ENCODE peak calls at places on chromosomes 7 and 10, in eight cellular contexts. One of them, this sample, is unnamed.
A peak's percentile ranks its signal among the peaks of the same experiment; 100 is the strongest.

GRCh38 chr10:132110713-132111112 is 45.0 kb downstream of the JAKMIP3 start:
- DNase-seq in retinal pigment epithelial cell: no peak
- DNase-seq in iris pigment epithelial cell: no peak
- DNase-seq in activated CD4-positive, alpha-beta T cell treated with anti-CD3 and anti-CD28 coated beads, Interleukin-2, amount 50 U/mL, for 48 hours: no peak
- DNase-seq in RWPE1: no peak
- DNase-seq in nephron progenitor cell: no peak
- DNase-seq in SW480: no peak
- DNase-seq in GM03348: no peak
- DNase-seq in this sample: no peak

GRCh38 chr7:20330797-20331230 is at the start of gene ITGB8:
- DNase-seq in SW480: peak; percentile 82
- DNase-seq in retinal pigment epithelial cell: no peak
- DNase-seq in nephron progenitor cell: peak; percentile 71
- DNase-seq in iris pigment epithelial cell: no peak
- DNase-seq in RWPE1: peak; percentile 46
- DNase-seq in GM03348: peak; percentile 64
- DNase-seq in activated CD4-positive, alpha-beta T cell treated with anti-CD3 and anti-CD28 coated beads, Interleukin-2, amount 50 U/mL, for 48 hours: no peak
- DNase-seq in this sample: no peak

GRCh38 chr7:32879460-32879859 is 12.1 kb downstream of the KBTBD2 start:
- DNase-seq in SW480: no peak
- DNase-seq in nephron progenitor cell: no peak
- DNase-seq in iris pigment epithelial cell: peak; percentile 12
- DNase-seq in RWPE1: no peak
- DNase-seq in activated CD4-positive, alpha-beta T cell treated with anti-CD3 and anti-CD28 coated beads, Interleukin-2, amount 50 U/mL, for 48 hours: no peak
- DNase-seq in retinal pigment epithelial cell: no peak
- DNase-seq in GM03348: no peak
- DNase-seq in this sample: peak; percentile 31

GRCh38 chr7:63057265-63057664 is 941.4 kb upstream of the ZNF722 start:
- DNase-seq in GM03348: no peak
- DNase-seq in iris pigment epithelial cell: no peak
- DNase-seq in retinal pigment epithelial cell: no peak
- DNase-seq in nephron progenitor cell: no peak
- DNase-seq in SW480: no peak
- DNase-seq in activated CD4-positive, alpha-beta T cell treated with anti-CD3 and anti-CD28 coated beads, Interleukin-2, amount 50 U/mL, for 48 hours: no peak
- DNase-seq in RWPE1: no peak
- DNase-seq in this sample: no peak

GRCh38 chr7:87216701-87217508 is 2.6 kb downstream of the TMEM243 start:
- DNase-seq in GM03348: no peak
- DNase-seq in RWPE1: no peak
- DNase-seq in nephron progenitor cell: no peak
- DNase-seq in iris pigment epithelial cell: no peak
- DNase-seq in retinal pigment epithelial cell: no peak
- DNase-seq in SW480: no peak
- DNase-seq in activated CD4-positive, alpha-beta T cell treated with anti-CD3 and anti-CD28 coated beads, Interleukin-2, amount 50 U/mL, for 48 hours: peak; percentile 58
- DNase-seq in this sample: no peak

GRCh38 chr10:368579-369255 is 233.5 kb downstream of the ZMYND11 start:
- DNase-seq in GM03348: no peak
- DNase-seq in retinal pigment epithelial cell: no peak
- DNase-seq in activated CD4-positive, alpha-beta T cell treated with anti-CD3 and anti-CD28 coated beads, Interleukin-2, amount 50 U/mL, for 48 hours: no peak
- DNase-seq in RWPE1: no peak
- DNase-seq in iris pigment epithelial cell: no peak
- DNase-seq in nephron progenitor cell: no peak
- DNase-seq in SW480: no peak
- DNase-seq in this sample: no peak

GRCh38 chr10:114374141-114374791 is 30.0 kb downstream of the AFAP1L2 start:
- DNase-seq in RWPE1: no peak
- DNase-seq in retinal pigment epithelial cell: no peak
- DNase-seq in iris pigment epithelial cell: no peak
- DNase-seq in SW480: no peak
- DNase-seq in nephron progenitor cell: no peak
- DNase-seq in activated CD4-positive, alpha-beta T cell treated with anti-CD3 and anti-CD28 coated beads, Interleukin-2, amount 50 U/mL, for 48 hours: no peak
- DNase-seq in GM03348: no peak
- DNase-seq in this sample: no peak

GRCh38 chr10:58189269-58189668 is 78.4 kb downstream of the IPMK start:
- DNase-seq in retinal pigment epithelial cell: no peak
- DNase-seq in iris pigment epithelial cell: peak; percentile 92
- DNase-seq in GM03348: peak; percentile 5
- DNase-seq in SW480: no peak
- DNase-seq in RWPE1: peak; percentile 8
- DNase-seq in activated CD4-positive, alpha-beta T cell treated with anti-CD3 and anti-CD28 coated beads, Interleukin-2, amount 50 U/mL, for 48 hours: no peak
- DNase-seq in nephron progenitor cell: peak; percentile 10
- DNase-seq in this sample: peak; percentile 2

GRCh38 chr7:55063633-55064032 is 44.8 kb downstream of the EGFR start:
- DNase-seq in iris pigment epithelial cell: peak; percentile 78
- DNase-seq in retinal pigment epithelial cell: no peak
- DNase-seq in GM03348: no peak
- DNase-seq in RWPE1: no peak
- DNase-seq in SW480: no peak
- DNase-seq in activated CD4-positive, alpha-beta T cell treated with anti-CD3 and anti-CD28 coated beads, Interleukin-2, amount 50 U/mL, for 48 hours: no peak
- DNase-seq in nephron progenitor cell: no peak
- DNase-seq in this sample: peak; percentile 61

GRCh38 chr10:97318772-97319651 is at the start of gene FRAT1:
- DNase-seq in iris pigment epithelial cell: peak; percentile 90
- DNase-seq in activated CD4-positive, alpha-beta T cell treated with anti-CD3 and anti-CD28 coated beads, Interleukin-2, amount 50 U/mL, for 48 hours: peak; percentile 92
- DNase-seq in nephron progenitor cell: peak; percentile 94
- DNase-seq in retinal pigment epithelial cell: peak; percentile 66
- DNase-seq in SW480: peak; percentile 84
- DNase-seq in GM03348: peak; percentile 90
- DNase-seq in RWPE1: peak; percentile 91
- DNase-seq in this sample: peak; percentile 89

GRCh38 chr10:131814567-131815290 is 86.1 kb upstream of the PPP2R2D start:
- DNase-seq in nephron progenitor cell: no peak
- DNase-seq in RWPE1: no peak
- DNase-seq in retinal pigment epithelial cell: no peak
- DNase-seq in iris pigment epithelial cell: no peak
- DNase-seq in activated CD4-positive, alpha-beta T cell treated with anti-CD3 and anti-CD28 coated beads, Interleukin-2, amount 50 U/mL, for 48 hours: no peak
- DNase-seq in SW480: no peak
- DNase-seq in GM03348: no peak
- DNase-seq in this sample: no peak

This sample was measured in amniotic epithelial cell.